ENCODE peak calls at places on chromosomes 3 and 15, in eight cellular contexts. B is NCI-H1092 treated with DMSO at 0.1 percent for 48 hours; G is HuH-7; T is head of caudate nucleus; A is stimulated activated CD4-positive, alpha-beta T cell treated with anti-CD3 and anti-CD28 coated beads, Interleukin-12 subunit alpha, Interleukin-12 subunit beta, amount 100 ng/mL, for 48 hours; R is AG20443; V is hepatocyte; O is stimulated activated CD8-positive, alpha-beta memory T cell treated with anti-CD3 and anti-CD28 coated beads, Interleukin-12 subunit alpha, Interleukin-12 subunit beta, amount 100 ng/mL, for 1 hour. U is an unnamed sample.

GRCh38 chr3:51099794-51100542 is 285.1 kb upstream of the MANF start:
- DNase-seq in B (peak; percentile 52), G (peak; percentile 44), T (peak; percentile 52), A (peak; percentile 3), R (peak; percentile 77), V (peak; percentile 78), O (no peak), U (no peak)

GRCh38 chr15:83248944-83249343 is 35.5 kb downstream of the BNC1 start:
- DNase-seq in B (no peak), G (no peak), T (no peak), A (no peak), R (no peak), V (no peak), O (no peak), U (no peak)

GRCh38 chr3:187318819-187319616 is 27.5 kb upstream of the MASP1 start:
- DNase-seq in B (peak; percentile 55), G (peak; percentile 28), T (peak; percentile 51), A (peak; percentile 10), R (peak; percentile 79), V (peak; percentile 75), O (peak; percentile 26), U (peak; percentile 33)

GRCh38 chr3:132785292-132785691 is 63.1 kb upstream of the NPHP3 start:
- DNase-seq in B (no peak), G (no peak), T (no peak), A (no peak), R (no peak), V (no peak), O (no peak), U (no peak)

GRCh38 chr3:151410891-151411559 is 26.5 kb upstream of the P2RY12 start:
- DNase-seq in B (no peak), G (no peak), T (no peak), A (no peak), R (peak; percentile 70), V (no peak), O (no peak), U (no peak)

GRCh38 chr3:158672293-158673176 is at the start of gene LXN:
- DNase-seq in B (no peak), G (peak; percentile 23), T (peak; percentile 62), A (peak; percentile 78), R (peak; percentile 89), V (peak; percentile 95), O (peak; percentile 52), U (peak; percentile 66)

GRCh38 chr3:30934208-30934550 is 39.7 kb upstream of the GADL1 start:
- DNase-seq in B (peak; percentile 89), G (peak; percentile 52), T (no peak), A (no peak), R (peak; percentile 53), V (peak; percentile 64), O (no peak), U (no peak)

GRCh38 chr3:42664443-42664814 is 10.9 kb downstream of the ZBTB47 start:
- DNase-seq in B (no peak), G (no peak), T (no peak), A (no peak), R (no peak), V (no peak), O (no peak), U (no peak)

GRCh38 chr15:63601026-63601726 is 4.0 kb downstream of the FBXL22 start:
- DNase-seq in B (peak; percentile 46), G (peak; percentile 42), T (peak; percentile 45), A (peak; percentile 40), R (peak; percentile 61), V (peak; percentile 41), O (no peak), U (no peak)

GRCh38 chr3:13543251-13543650 is 5.7 kb upstream of the FBLN2 start:
- DNase-seq in B (no peak), G (no peak), T (no peak), A (no peak), R (peak; percentile 93), V (peak; percentile 73), O (no peak), U (peak; percentile 60)

GRCh38 chr15:29044506-29044905 is 158.7 kb downstream of the APBA2 start:
- DNase-seq in B (no peak), G (no peak), T (no peak), A (no peak), R (no peak), V (no peak), O (no peak), U (no peak)